ENCODE peak calls at places on chromosomes 3 and 15, in nine cellular contexts. One of them, this sample, is unnamed.

GRCh38 chr3:16132926-16133325 is 41.6 kb upstream of the GALNT15 start:
- DNase-seq in neural progenitor cell: no peak
- DNase-seq in activated gamma-delta T cell treated with Interleukin-2 at 50 U/mL for 16 hours: no peak
- DNase-seq in HT1080: no peak
- DNase-seq in OCI-LY7: no peak
- DNase-seq in hepatic stellate cell: no peak
- DNase-seq in activated CD8-positive, alpha-beta memory T cell treated with anti-CD3 and anti-CD28 coated beads for 48 hours: no peak
- DNase-seq in NCI-H1092: no peak
- DNase-seq in fibroblast of the aortic adventitia: peak
- DNase-seq in this sample: no peak

GRCh38 chr3:71551286-71551919 is 32.1 kb downstream of the FOXP1 start:
- DNase-seq in neural progenitor cell: no peak
- DNase-seq in activated gamma-delta T cell treated with Interleukin-2 at 50 U/mL for 16 hours: no peak
- DNase-seq in HT1080: peak
- DNase-seq in OCI-LY7: no peak
- DNase-seq in hepatic stellate cell: peak
- DNase-seq in activated CD8-positive, alpha-beta memory T cell treated with anti-CD3 and anti-CD28 coated beads for 48 hours: no peak
- DNase-seq in NCI-H1092: no peak
- DNase-seq in fibroblast of the aortic adventitia: peak
- DNase-seq in this sample: no peak

GRCh38 chr3:13073042-13073906 is at the start of gene IQSEC1:
- DNase-seq in neural progenitor cell: peak
- DNase-seq in activated gamma-delta T cell treated with Interleukin-2 at 50 U/mL for 16 hours: peak
- DNase-seq in HT1080: no peak
- DNase-seq in OCI-LY7: peak
- DNase-seq in hepatic stellate cell: no peak
- DNase-seq in activated CD8-positive, alpha-beta memory T cell treated with anti-CD3 and anti-CD28 coated beads for 48 hours: peak
- DNase-seq in NCI-H1092: peak
- DNase-seq in fibroblast of the aortic adventitia: no peak
- DNase-seq in this sample: peak

GRCh38 chr3:100136921-100137320 is 22.6 kb upstream of the FILIP1L start:
- DNase-seq in neural progenitor cell: no peak
- DNase-seq in activated gamma-delta T cell treated with Interleukin-2 at 50 U/mL for 16 hours: no peak
- DNase-seq in HT1080: no peak
- DNase-seq in OCI-LY7: no peak
- DNase-seq in hepatic stellate cell: no peak
- DNase-seq in activated CD8-positive, alpha-beta memory T cell treated with anti-CD3 and anti-CD28 coated beads for 48 hours: no peak
- DNase-seq in NCI-H1092: no peak
- DNase-seq in fibroblast of the aortic adventitia: peak
- DNase-seq in this sample: no peak

GRCh38 chr15:79942656-79943481 is 28.1 kb downstream of the BCL2A1 start:
- DNase-seq in neural progenitor cell: no peak
- DNase-seq in activated gamma-delta T cell treated with Interleukin-2 at 50 U/mL for 16 hours: no peak
- DNase-seq in HT1080: no peak
- DNase-seq in OCI-LY7: no peak
- DNase-seq in hepatic stellate cell: peak
- DNase-seq in activated CD8-positive, alpha-beta memory T cell treated with anti-CD3 and anti-CD28 coated beads for 48 hours: no peak
- DNase-seq in NCI-H1092: no peak
- DNase-seq in fibroblast of the aortic adventitia: no peak
- DNase-seq in this sample: no peak

GRCh38 chr15:60957111-60957510 is 272.0 kb downstream of the RORA start:
- DNase-seq in neural progenitor cell: no peak
- DNase-seq in activated gamma-delta T cell treated with Interleukin-2 at 50 U/mL for 16 hours: no peak
- DNase-seq in HT1080: no peak
- DNase-seq in OCI-LY7: no peak
- DNase-seq in hepatic stellate cell: no peak
- DNase-seq in activated CD8-positive, alpha-beta memory T cell treated with anti-CD3 and anti-CD28 coated beads for 48 hours: no peak
- DNase-seq in NCI-H1092: peak
- DNase-seq in fibroblast of the aortic adventitia: no peak
- DNase-seq in this sample: no peak

GRCh38 chr3:126607214-126607908 is 47.6 kb downstream of the TXNRD3 start:
- DNase-seq in neural progenitor cell: no peak
- DNase-seq in activated gamma-delta T cell treated with Interleukin-2 at 50 U/mL for 16 hours: peak
- DNase-seq in HT1080: peak
- DNase-seq in OCI-LY7: no peak
- DNase-seq in hepatic stellate cell: peak
- DNase-seq in activated CD8-positive, alpha-beta memory T cell treated with anti-CD3 and anti-CD28 coated beads for 48 hours: no peak
- DNase-seq in NCI-H1092: no peak
- DNase-seq in fibroblast of the aortic adventitia: peak
- DNase-seq in this sample: no peak

GRCh38 chr3:149618151-149619123 is 39.4 kb downstream of the WWTR1 start:
- DNase-seq in neural progenitor cell: no peak
- DNase-seq in activated gamma-delta T cell treated with Interleukin-2 at 50 U/mL for 16 hours: no peak
- DNase-seq in HT1080: no peak
- DNase-seq in OCI-LY7: no peak
- DNase-seq in hepatic stellate cell: no peak
- DNase-seq in activated CD8-positive, alpha-beta memory T cell treated with anti-CD3 and anti-CD28 coated beads for 48 hours: no peak
- DNase-seq in NCI-H1092: no peak
- DNase-seq in fibroblast of the aortic adventitia: peak
- DNase-seq in this sample: no peak

GRCh38 chr15:50906954-50907865 is 1.3 kb upstream of the AP4E1 start:
- DNase-seq in neural progenitor cell: no peak
- DNase-seq in activated gamma-delta T cell treated with Interleukin-2 at 50 U/mL for 16 hours: peak
- DNase-seq in HT1080: no peak
- DNase-seq in OCI-LY7: peak
- DNase-seq in hepatic stellate cell: no peak
- DNase-seq in activated CD8-positive, alpha-beta memory T cell treated with anti-CD3 and anti-CD28 coated beads for 48 hours: peak
- DNase-seq in NCI-H1092: no peak
- DNase-seq in fibroblast of the aortic adventitia: peak
- DNase-seq in this sample: peak

GRCh38 chr15:66563126-66563525 is 2.7 kb downstream of the LCTL start:
- DNase-seq in neural progenitor cell: no peak
- DNase-seq in activated gamma-delta T cell treated with Interleukin-2 at 50 U/mL for 16 hours: no peak
- DNase-seq in HT1080: no peak
- DNase-seq in OCI-LY7: no peak
- DNase-seq in hepatic stellate cell: no peak
- DNase-seq in activated CD8-positive, alpha-beta memory T cell treated with anti-CD3 and anti-CD28 coated beads for 48 hours: no peak
- DNase-seq in NCI-H1092: no peak
- DNase-seq in fibroblast of the aortic adventitia: no peak
- DNase-seq in this sample: no peak

GRCh38 chr15:99558571-99558970 is 7.2 kb upstream of the MEF2A start:
- DNase-seq in neural progenitor cell: no peak
- DNase-seq in activated gamma-delta T cell treated with Interleukin-2 at 50 U/mL for 16 hours: no peak
- DNase-seq in HT1080: no peak
- DNase-seq in OCI-LY7: no peak
- DNase-seq in hepatic stellate cell: no peak
- DNase-seq in activated CD8-positive, alpha-beta memory T cell treated with anti-CD3 and anti-CD28 coated beads for 48 hours: no peak
- DNase-seq in NCI-H1092: no peak
- DNase-seq in fibroblast of the aortic adventitia: no peak
- DNase-seq in this sample: no peak

GRCh38 chr3:197680955-197681521 is 55.7 kb downstream of the RUBCN start:
- DNase-seq in neural progenitor cell: no peak
- DNase-seq in activated gamma-delta T cell treated with Interleukin-2 at 50 U/mL for 16 hours: no peak
- DNase-seq in HT1080: no peak
- DNase-seq in OCI-LY7: no peak
- DNase-seq in hepatic stellate cell: no peak
- DNase-seq in activated CD8-positive, alpha-beta memory T cell treated with anti-CD3 and anti-CD28 coated beads for 48 hours: no peak
- DNase-seq in NCI-H1092: no peak
- DNase-seq in fibroblast of the aortic adventitia: no peak
- DNase-seq in this sample: no peak

GRCh38 chr3:134959516-134959915 is 164.5 kb downstream of the EPHB1 start:
- DNase-seq in neural progenitor cell: peak
- DNase-seq in activated gamma-delta T cell treated with Interleukin-2 at 50 U/mL for 16 hours: no peak
- DNase-seq in HT1080: no peak
- DNase-seq in OCI-LY7: no peak
- DNase-seq in hepatic stellate cell: no peak
- DNase-seq in activated CD8-positive, alpha-beta memory T cell treated with anti-CD3 and anti-CD28 coated beads for 48 hours: no peak
- DNase-seq in NCI-H1092: no peak
- DNase-seq in fibroblast of the aortic adventitia: no peak
- DNase-seq in this sample: no peak

GRCh38 chr3:9679476-9680097 is 24.0 kb upstream of the CPNE9 start:
- DNase-seq in neural progenitor cell: no peak
- DNase-seq in activated gamma-delta T cell treated with Interleukin-2 at 50 U/mL for 16 hours: no peak
- DNase-seq in HT1080: no peak
- DNase-seq in OCI-LY7: no peak
- DNase-seq in hepatic stellate cell: no peak
- DNase-seq in activated CD8-positive, alpha-beta memory T cell treated with anti-CD3 and anti-CD28 coated beads for 48 hours: no peak
- DNase-seq in NCI-H1092: no peak
- DNase-seq in fibroblast of the aortic adventitia: no peak
- DNase-seq in this sample: no peak

GRCh38 chr15:87355946-87356345 is 900.6 kb downstream of the NTRK3 start:
- DNase-seq in neural progenitor cell: no peak
- DNase-seq in activated gamma-delta T cell treated with Interleukin-2 at 50 U/mL for 16 hours: no peak
- DNase-seq in HT1080: no peak
- DNase-seq in OCI-LY7: no peak
- DNase-seq in hepatic stellate cell: no peak
- DNase-seq in activated CD8-positive, alpha-beta memory T cell treated with anti-CD3 and anti-CD28 coated beads for 48 hours: no peak
- DNase-seq in NCI-H1092: no peak
- DNase-seq in fibroblast of the aortic adventitia: peak
- DNase-seq in this sample: no peak

GRCh38 chr15:72276326-72276700 is 4.0 kb upstream of the PARP6 start:
- DNase-seq in neural progenitor cell: no peak
- DNase-seq in activated gamma-delta T cell treated with Interleukin-2 at 50 U/mL for 16 hours: no peak
- DNase-seq in HT1080: no peak
- DNase-seq in OCI-LY7: no peak
- DNase-seq in hepatic stellate cell: no peak
- DNase-seq in activated CD8-positive, alpha-beta memory T cell treated with anti-CD3 and anti-CD28 coated beads for 48 hours: no peak
- DNase-seq in NCI-H1092: no peak
- DNase-seq in fibroblast of the aortic adventitia: no peak
- DNase-seq in this sample: no peak

GRCh38 chr15:78004919-78005634 is 72.4 kb downstream of the TBC1D2B start:
- DNase-seq in neural progenitor cell: no peak
- DNase-seq in activated gamma-delta T cell treated with Interleukin-2 at 50 U/mL for 16 hours: no peak
- DNase-seq in HT1080: peak
- DNase-seq in OCI-LY7: no peak
- DNase-seq in hepatic stellate cell: peak
- DNase-seq in activated CD8-positive, alpha-beta memory T cell treated with anti-CD3 and anti-CD28 coated beads for 48 hours: no peak
- DNase-seq in NCI-H1092: peak
- DNase-seq in fibroblast of the aortic adventitia: peak
- DNase-seq in this sample: no peak

GRCh38 chr3:158679547-158680000 is 7.1 kb upstream of the LXN start:
- DNase-seq in neural progenitor cell: no peak
- DNase-seq in activated gamma-delta T cell treated with Interleukin-2 at 50 U/mL for 16 hours: no peak
- DNase-seq in HT1080: peak
- DNase-seq in OCI-LY7: no peak
- DNase-seq in hepatic stellate cell: peak
- DNase-seq in activated CD8-positive, alpha-beta memory T cell treated with anti-CD3 and anti-CD28 coated beads for 48 hours: no peak
- DNase-seq in NCI-H1092: no peak
- DNase-seq in fibroblast of the aortic adventitia: peak
- DNase-seq in this sample: no peak

GRCh38 chr3:151909720-151910405 is 36.4 kb downstream of the SUCNR1 start:
- DNase-seq in neural progenitor cell: no peak
- DNase-seq in activated gamma-delta T cell treated with Interleukin-2 at 50 U/mL for 16 hours: no peak
- DNase-seq in HT1080: no peak
- DNase-seq in OCI-LY7: no peak
- DNase-seq in hepatic stellate cell: no peak
- DNase-seq in activated CD8-positive, alpha-beta memory T cell treated with anti-CD3 and anti-CD28 coated beads for 48 hours: no peak
- DNase-seq in NCI-H1092: no peak
- DNase-seq in fibroblast of the aortic adventitia: peak
- DNase-seq in this sample: no peak

GRCh38 chr15:87949934-87950298 is 306.6 kb downstream of the NTRK3 start:
- DNase-seq in neural progenitor cell: no peak
- DNase-seq in activated gamma-delta T cell treated with Interleukin-2 at 50 U/mL for 16 hours: no peak
- DNase-seq in HT1080: no peak
- DNase-seq in OCI-LY7: no peak
- DNase-seq in hepatic stellate cell: no peak
- DNase-seq in activated CD8-positive, alpha-beta memory T cell treated with anti-CD3 and anti-CD28 coated beads for 48 hours: no peak
- DNase-seq in NCI-H1092: no peak
- DNase-seq in fibroblast of the aortic adventitia: no peak
- DNase-seq in this sample: no peak

GRCh38 chr15:37015025-37015424 is 85.3 kb downstream of the MEIS2 start:
- DNase-seq in neural progenitor cell: no peak
- DNase-seq in activated gamma-delta T cell treated with Interleukin-2 at 50 U/mL for 16 hours: no peak
- DNase-seq in HT1080: no peak
- DNase-seq in OCI-LY7: peak
- DNase-seq in hepatic stellate cell: no peak
- DNase-seq in activated CD8-positive, alpha-beta memory T cell treated with anti-CD3 and anti-CD28 coated beads for 48 hours: no peak
- DNase-seq in NCI-H1092: no peak
- DNase-seq in fibroblast of the aortic adventitia: peak
- DNase-seq in this sample: no peak

GRCh38 chr15:88745696-88746095 is 57.5 kb upstream of the ACAN start:
- DNase-seq in neural progenitor cell: no peak
- DNase-seq in activated gamma-delta T cell treated with Interleukin-2 at 50 U/mL for 16 hours: no peak
- DNase-seq in HT1080: peak
- DNase-seq in OCI-LY7: no peak
- DNase-seq in hepatic stellate cell: peak
- DNase-seq in activated CD8-positive, alpha-beta memory T cell treated with anti-CD3 and anti-CD28 coated beads for 48 hours: no peak
- DNase-seq in NCI-H1092: no peak
- DNase-seq in fibroblast of the aortic adventitia: peak
- DNase-seq in this sample: no peak

GRCh38 chr15:45645026-45645980 is 10.5 kb downstream of the SQOR start:
- DNase-seq in neural progenitor cell: no peak
- DNase-seq in activated gamma-delta T cell treated with Interleukin-2 at 50 U/mL for 16 hours: no peak
- DNase-seq in HT1080: peak
- DNase-seq in OCI-LY7: no peak
- DNase-seq in hepatic stellate cell: peak
- DNase-seq in activated CD8-positive, alpha-beta memory T cell treated with anti-CD3 and anti-CD28 coated beads for 48 hours: no peak
- DNase-seq in NCI-H1092: no peak
- DNase-seq in fibroblast of the aortic adventitia: peak
- DNase-seq in this sample: no peak

GRCh38 chr15:58453931-58454793 is 22.4 kb downstream of the LIPC start:
- DNase-seq in neural progenitor cell: no peak
- DNase-seq in activated gamma-delta T cell treated with Interleukin-2 at 50 U/mL for 16 hours: no peak
- DNase-seq in HT1080: peak
- DNase-seq in OCI-LY7: no peak
- DNase-seq in hepatic stellate cell: no peak
- DNase-seq in activated CD8-positive, alpha-beta memory T cell treated with anti-CD3 and anti-CD28 coated beads for 48 hours: peak
- DNase-seq in NCI-H1092: no peak
- DNase-seq in fibroblast of the aortic adventitia: no peak
- DNase-seq in this sample: no peak

GRCh38 chr3:170961616-170962400 is 53.4 kb upstream of the EIF5A2 start:
- DNase-seq in neural progenitor cell: peak
- DNase-seq in activated gamma-delta T cell treated with Interleukin-2 at 50 U/mL for 16 hours: no peak
- DNase-seq in HT1080: peak
- DNase-seq in OCI-LY7: peak
- DNase-seq in hepatic stellate cell: peak
- DNase-seq in activated CD8-positive, alpha-beta memory T cell treated with anti-CD3 and anti-CD28 coated beads for 48 hours: no peak
- DNase-seq in NCI-H1092: no peak
- DNase-seq in fibroblast of the aortic adventitia: peak
- DNase-seq in this sample: no peak

GRCh38 chr3:129344540-129345220 is 66.0 kb downstream of the HMCES start:
- DNase-seq in neural progenitor cell: peak
- DNase-seq in activated gamma-delta T cell treated with Interleukin-2 at 50 U/mL for 16 hours: no peak
- DNase-seq in HT1080: no peak
- DNase-seq in OCI-LY7: no peak
- DNase-seq in hepatic stellate cell: peak
- DNase-seq in activated CD8-positive, alpha-beta memory T cell treated with anti-CD3 and anti-CD28 coated beads for 48 hours: no peak
- DNase-seq in NCI-H1092: no peak
- DNase-seq in fibroblast of the aortic adventitia: no peak
- DNase-seq in this sample: no peak

GRCh38 chr15:77821188-77821958 is 188.7 kb upstream of the LINGO1 start:
- DNase-seq in neural progenitor cell: peak
- DNase-seq in activated gamma-delta T cell treated with Interleukin-2 at 50 U/mL for 16 hours: no peak
- DNase-seq in HT1080: peak
- DNase-seq in OCI-LY7: peak
- DNase-seq in hepatic stellate cell: peak
- DNase-seq in activated CD8-positive, alpha-beta memory T cell treated with anti-CD3 and anti-CD28 coated beads for 48 hours: no peak
- DNase-seq in NCI-H1092: peak
- DNase-seq in fibroblast of the aortic adventitia: peak
- DNase-seq in this sample: no peak

GRCh38 chr15:84915011-84915958 is 30.8 kb downstream of the SLC28A1 start:
- DNase-seq in neural progenitor cell: no peak
- DNase-seq in activated gamma-delta T cell treated with Interleukin-2 at 50 U/mL for 16 hours: peak
- DNase-seq in HT1080: peak
- DNase-seq in OCI-LY7: peak
- DNase-seq in hepatic stellate cell: peak
- DNase-seq in activated CD8-positive, alpha-beta memory T cell treated with anti-CD3 and anti-CD28 coated beads for 48 hours: no peak
- DNase-seq in NCI-H1092: no peak
- DNase-seq in fibroblast of the aortic adventitia: peak
- DNase-seq in this sample: no peak

GRCh38 chr3:97872209-97873042 is 50.6 kb downstream of the CRYBG3 start:
- DNase-seq in neural progenitor cell: no peak
- DNase-seq in activated gamma-delta T cell treated with Interleukin-2 at 50 U/mL for 16 hours: peak
- DNase-seq in HT1080: peak
- DNase-seq in OCI-LY7: no peak
- DNase-seq in hepatic stellate cell: peak
- DNase-seq in activated CD8-positive, alpha-beta memory T cell treated with anti-CD3 and anti-CD28 coated beads for 48 hours: no peak
- DNase-seq in NCI-H1092: no peak
- DNase-seq in fibroblast of the aortic adventitia: peak
- DNase-seq in this sample: peak

GRCh38 chr3:77227567-77227966 is 187.7 kb downstream of the ROBO2 start:
- DNase-seq in neural progenitor cell: no peak
- DNase-seq in activated gamma-delta T cell treated with Interleukin-2 at 50 U/mL for 16 hours: no peak
- DNase-seq in HT1080: no peak
- DNase-seq in OCI-LY7: no peak
- DNase-seq in hepatic stellate cell: no peak
- DNase-seq in activated CD8-positive, alpha-beta memory T cell treated with anti-CD3 and anti-CD28 coated beads for 48 hours: no peak
- DNase-seq in NCI-H1092: no peak
- DNase-seq in fibroblast of the aortic adventitia: no peak
- DNase-seq in this sample: no peak

GRCh38 chr3:182683335-182684257 is 109.7 kb upstream of the ATP11B start:
- DNase-seq in neural progenitor cell: peak
- DNase-seq in activated gamma-delta T cell treated with Interleukin-2 at 50 U/mL for 16 hours: peak
- DNase-seq in HT1080: peak
- DNase-seq in OCI-LY7: peak
- DNase-seq in hepatic stellate cell: peak
- DNase-seq in activated CD8-positive, alpha-beta memory T cell treated with anti-CD3 and anti-CD28 coated beads for 48 hours: peak
- DNase-seq in NCI-H1092: peak
- DNase-seq in fibroblast of the aortic adventitia: peak
- DNase-seq in this sample: peak